ENCODE peak calls at places on chromosome 1, in four cellular contexts. Q is prostate gland, L is pancreas, G is colonic mucosa. U is an unnamed sample.
A peak's percentile ranks its signal among the peaks of the same experiment; 100 is the strongest.

GRCh38 chr1:112788561-112788960 is 73.4 kb upstream of the PPM1J start:
- DNase-seq in Q (no peak), L (no peak), G (no peak), U (no peak)

GRCh38 chr1:180892675-180893074 is 20.0 kb upstream of the KIAA1614 start:
- DNase-seq in Q (no peak), L (no peak), G (no peak), U (no peak)

GRCh38 chr1:179178965-179179364 is 50.5 kb downstream of the ABL2 start:
- DNase-seq in Q (no peak), L (no peak), G (no peak), U (no peak)

GRCh38 chr1:246769306-246769705 is 45.1 kb downstream of the SCCPDH start:
- DNase-seq in Q (peak; percentile 47), L (no peak), G (peak; percentile 27), U (no peak)

GRCh38 chr1:151059342-151060240 is at the start of gene CDC42SE1:
- DNase-seq in Q (peak; percentile 75), L (peak; percentile 80), G (peak; percentile 83), U (peak; percentile 83)

GRCh38 chr1:36386262-36387140 is 777 bp upstream of the STK40 start:
- DNase-seq in Q (peak; percentile 96), L (peak; percentile 96), G (peak; percentile 95), U (peak; percentile 45)

GRCh38 chr1:243315455-243315854 is 59.6 kb downstream of the SDCCAG8 start:
- DNase-seq in Q (no peak), L (no peak), G (no peak), U (no peak)

GRCh38 chr1:22281521-22282241 is 138.8 kb upstream of the WNT4 start:
- DNase-seq in Q (no peak), L (no peak), G (no peak), U (no peak)

GRCh38 chr1:34781071-34781843 is at the start of gene GJB3:
- DNase-seq in Q (no peak), L (no peak), G (peak; percentile 47), U (no peak)

GRCh38 chr1:36692465-36692864 is 209.8 kb upstream of the CSF3R start:
- DNase-seq in Q (no peak), L (no peak), G (no peak), U (no peak)

GRCh38 chr1:98005326-98006010 is 84.6 kb upstream of the DPYD start:
- DNase-seq in Q (no peak), L (no peak), G (no peak), U (no peak)

GRCh38 chr1:192950926-192951325 is 108.2 kb downstream of the UCHL5 start:
- DNase-seq in Q (no peak), L (no peak), G (no peak), U (no peak)

GRCh38 chr1:192954705-192955265 is 104.4 kb downstream of the UCHL5 start:
- DNase-seq in Q (no peak), L (no peak), G (no peak), U (no peak)

GRCh38 chr1:192949783-192950182 is 109.4 kb downstream of the UCHL5 start:
- DNase-seq in Q (no peak), L (no peak), G (no peak), U (no peak)

GRCh38 chr1:192952646-192953045 is 106.5 kb downstream of the UCHL5 start:
- DNase-seq in Q (no peak), L (no peak), G (no peak), U (no peak)

DNA sequence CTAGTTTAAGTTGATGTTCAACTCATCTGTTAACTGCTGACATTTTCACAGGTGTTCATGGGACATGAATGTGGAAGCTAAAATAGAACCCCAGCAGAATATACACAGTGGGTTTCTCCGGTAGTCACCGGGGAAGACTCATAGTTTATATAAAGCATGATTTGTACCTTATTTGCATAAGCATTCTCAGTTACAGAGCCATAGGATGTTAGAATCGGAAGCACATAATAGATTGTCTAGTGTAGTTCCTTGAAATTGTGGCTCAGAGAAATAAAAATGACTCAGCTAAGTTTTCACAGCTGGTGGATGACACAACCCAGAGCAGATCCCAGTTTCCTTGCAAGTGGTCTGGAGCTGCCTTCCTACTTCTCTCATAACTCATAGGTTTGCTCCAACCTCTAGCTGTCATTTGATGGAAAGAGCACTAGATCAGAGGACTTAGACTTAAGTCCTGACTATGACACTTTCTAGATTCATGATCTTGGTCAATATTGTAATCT is 107.1 kb downstream of the UCHL5 start:
- DNase-seq in Q (no peak), L (no peak), G (no peak), U (no peak)
- H3K27ac ChIP-seq in Q (no peak overlapping the region), L (no peak overlapping the region), G (no peak overlapping the region), U (no peak overlapping the region)

DNA sequence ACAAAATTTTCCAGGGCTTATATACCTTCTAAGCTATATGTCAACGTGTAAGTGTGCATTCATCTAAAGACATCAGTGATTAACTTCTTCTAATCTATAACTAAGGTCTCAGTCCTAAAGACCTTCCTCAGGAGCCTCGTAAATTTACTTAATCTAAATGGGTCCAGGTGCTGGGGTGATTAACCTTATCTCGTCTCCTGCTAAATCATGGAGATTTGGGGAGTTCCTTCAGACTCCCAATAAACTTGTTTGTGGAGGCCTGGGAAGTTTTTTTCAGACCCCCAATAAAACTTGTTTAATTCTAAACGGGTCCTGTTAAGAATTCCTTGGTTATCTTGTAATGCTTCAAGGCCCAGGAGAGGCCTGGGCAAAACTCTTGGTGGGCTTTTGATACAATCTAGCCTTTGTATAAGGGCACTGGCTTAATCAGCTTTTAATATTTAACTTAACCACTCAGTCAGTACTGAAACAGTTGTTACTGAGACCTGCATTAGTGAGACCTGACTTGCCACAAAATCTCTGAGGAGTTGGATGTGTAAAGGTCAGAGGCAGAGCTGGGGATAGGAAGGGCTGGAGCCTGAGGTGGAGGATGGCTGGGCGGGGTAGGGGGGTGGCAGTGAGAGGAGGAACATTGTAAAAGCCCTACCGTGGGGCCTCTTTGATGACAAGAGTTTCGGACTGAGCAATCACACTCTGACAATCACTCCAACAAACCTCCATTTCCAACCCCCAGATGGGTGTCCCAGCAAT is 6.2 kb upstream of the HMGCS2 start:
- DNase-seq in Q (no peak), L (no peak), G (peak; percentile 69), U (no peak)
- H3K4me1 ChIP-seq in Q (no peaks in the 10 kb centered on the region), L (peaks cover 13% of the 10 kb centered on the region), G (no peaks in the 10 kb centered on the region), U (no peaks in the 10 kb centered on the region)

GRCh38 chr1:86423873-86424272 is at the start of gene CLCA2:
- DNase-seq in Q (no peak), L (no peak), G (no peak), U (no peak)
- H3K27ac ChIP-seq in Q (no peak within 1 kb of the TSS), L (no peak within 1 kb of the TSS), G (no peak within 1 kb of the TSS), U (no peak within 1 kb of the TSS)

GRCh38 chr1:202165942-202166843 is 5.8 kb upstream of the PTPN7 start:
- DNase-seq in Q (no peak), L (no peak), G (no peak), U (no peak)
- H3K4me1 ChIP-seq in Q (no peaks in the 10 kb centered on the region), L (no peaks in the 10 kb centered on the region), G (no peaks in the 10 kb centered on the region), U (peaks cover 51% of the 10 kb centered on the region)

GRCh38 chr1:226891846-226892533 is 21.6 kb downstream of the PSEN2 start:
- DNase-seq in Q (no peak), L (no peak), G (no peak), U (no peak)
- H3K27ac ChIP-seq in Q (no peak overlapping the region), L (no peak overlapping the region), G (no peak overlapping the region), U (no peak overlapping the region)

DNA sequence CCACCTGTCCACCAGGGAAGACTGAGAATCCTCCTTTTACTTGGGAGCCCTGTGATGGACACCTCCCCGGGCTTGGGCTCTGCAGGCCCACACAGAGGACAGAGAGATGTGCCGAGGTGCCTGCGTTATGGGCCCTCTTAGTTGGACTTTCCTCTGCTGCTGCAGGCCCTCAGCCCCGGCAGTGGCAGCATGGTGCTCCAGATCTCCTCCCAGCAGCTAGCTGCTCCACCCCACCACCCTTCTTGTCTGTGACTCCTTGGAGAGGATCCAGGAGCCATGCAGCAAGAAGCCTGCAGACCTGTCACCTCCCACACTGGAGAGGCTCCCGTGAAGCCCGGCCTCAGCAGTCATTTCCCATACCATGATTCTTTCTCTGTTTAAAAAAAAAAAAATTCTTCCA is 27.4 kb downstream of the PHGDH start:
- DNase-seq in Q (no peak), L (no peak), G (no peak), U (no peak)
- H3K4me1 ChIP-seq in Q (no peaks in the 10 kb centered on the region), L (peaks cover 13% of the 10 kb centered on the region), G (no peaks in the 10 kb centered on the region), U (no peaks in the 10 kb centered on the region)

GRCh38 chr1:147245586-147246021 is 3.1 kb downstream of the CHD1L start:
- DNase-seq in Q (no peak), L (no peak), G (no peak), U (no peak)

GRCh38 chr1:147242449-147243227 is at the start of gene CHD1L:
- DNase-seq in Q (peak; percentile 96), L (peak; percentile 97), G (peak; percentile 95), U (peak; percentile 91)

GRCh38 chr1:147241955-147242448 is 482 bp upstream of the CHD1L start:
- DNase-seq in Q (no peak), L (no peak), G (no peak), U (no peak)

GRCh38 chr1:147245129-147245528 is 2.6 kb downstream of the CHD1L start:
- DNase-seq in Q (no peak), L (no peak), G (no peak), U (no peak)

GRCh38 chr1:147243228-147243685 is 773 bp downstream of the CHD1L start:
- DNase-seq in Q (no peak), L (peak; percentile 43), G (peak; percentile 47), U (no peak)
- H3K27ac ChIP-seq in Q (peak overlapping the region; percentile 88), L (no peak overlapping the region), G (peak overlapping the region; percentile 95), U (peak overlapping the region; percentile 78)

DNA sequence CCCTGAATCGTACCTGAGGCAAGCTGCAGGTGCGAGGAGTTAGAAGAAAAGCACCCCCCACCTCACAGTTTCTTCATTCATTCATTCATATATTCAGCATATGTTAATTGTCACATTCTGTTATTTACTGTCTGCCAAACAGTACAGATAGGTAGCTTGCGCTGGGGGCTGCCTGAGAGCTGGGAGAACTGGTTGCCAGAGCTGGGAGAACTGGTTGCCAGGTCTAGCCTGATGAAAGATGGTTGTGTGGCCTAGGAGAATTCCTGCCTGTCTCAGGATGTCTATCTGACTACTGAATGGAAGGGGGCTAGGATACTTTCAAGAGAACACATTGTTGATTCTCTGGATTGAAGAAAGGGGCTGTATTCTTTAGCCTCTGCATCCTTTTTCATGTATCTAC is 225.9 kb upstream of the POU3F1 start:
- DNase-seq in Q (no peak), L (no peak), G (no peak), U (no peak)
- H3K4me1 ChIP-seq in Q (no peaks in the 10 kb centered on the region), L (no peaks in the 10 kb centered on the region), G (no peaks in the 10 kb centered on the region), U (no peaks in the 10 kb centered on the region)

DNA sequence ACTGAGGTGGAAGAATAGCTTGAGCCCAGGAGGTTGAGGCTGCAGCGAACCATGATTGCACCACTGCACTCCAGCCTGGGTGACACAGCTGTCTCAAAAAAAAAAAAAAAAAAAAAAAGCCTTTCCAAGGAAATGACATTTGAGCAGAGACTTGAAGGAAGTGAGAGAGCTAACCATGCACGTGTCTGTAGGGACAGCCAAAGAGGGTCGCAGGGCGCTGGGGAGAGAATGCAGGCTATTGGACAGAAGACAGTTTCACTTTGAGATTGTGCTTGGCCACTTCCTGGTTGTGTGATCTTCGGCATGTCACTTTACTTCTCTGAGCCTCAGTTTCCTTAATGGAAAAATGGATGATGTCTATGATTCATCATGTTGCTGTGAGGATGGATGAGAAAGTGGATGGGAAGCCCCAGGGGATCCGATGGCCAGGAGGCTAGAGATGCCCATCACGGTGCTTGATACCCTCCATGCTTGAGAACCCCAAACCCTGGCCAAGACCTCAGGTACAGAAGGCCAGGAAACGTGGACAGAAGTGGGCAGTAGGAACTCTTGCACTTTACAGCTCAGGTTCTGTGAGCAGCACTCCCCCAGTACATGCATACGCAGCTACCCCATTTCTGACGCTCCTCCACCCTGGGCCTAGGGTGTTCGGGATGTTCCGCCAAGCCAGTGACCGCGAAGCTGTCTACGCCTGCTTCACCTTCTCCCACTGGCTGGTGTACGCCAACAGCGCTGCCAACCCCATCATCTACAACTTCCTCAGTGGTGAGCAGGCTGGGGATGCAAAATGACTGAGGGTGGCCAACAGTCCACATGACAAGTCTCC is 7.1 kb downstream of the HCRTR1 start:
- DNase-seq in Q (no peak), L (no peak), G (no peak), U (no peak)
- H3K27ac ChIP-seq in Q (no peak overlapping the region), L (no peak overlapping the region), G (no peak overlapping the region), U (no peak overlapping the region)